ENCODE peak calls at places on chromosomes 2 and 18, in six cellular contexts. M is NCI-H1436 treated with DMSO at 0.1 percent for 48 hours, P is NCI-H774, Q is foreskin keratinocyte, X is progenitor cell of endocrine pancreas, L is skeletal muscle cell. C is an unnamed sample.

GRCh38 chr2:74373189-74373588 is 6.9 kb downstream of the DCTN1 start:
- DNase-seq in M (peak), P (no peak), Q (no peak), X (no peak), L (peak), C (no peak)

GRCh38 chr2:65661980-65662653 is 229.7 kb upstream of the SPRED2 start:
- DNase-seq in M (no peak), P (no peak), Q (no peak), X (no peak), L (no peak), C (no peak)

GRCh38 chr2:179927041-179927440 is 65.6 kb upstream of the ZNF385B start:
- DNase-seq in M (no peak), P (no peak), Q (no peak), X (no peak), L (no peak), C (no peak)

GRCh38 chr2:158667567-158667966 is 127.5 kb upstream of the DAPL1 start:
- DNase-seq in M (no peak), P (no peak), Q (peak), X (no peak), L (peak), C (no peak)

GRCh38 chr2:37189452-37190153 is 1.1 kb upstream of the SULT6B1 start:
- DNase-seq in M (no peak), P (no peak), Q (peak), X (no peak), L (peak), C (peak)

GRCh38 chr2:238999290-238999741 is 151.4 kb downstream of the TWIST2 start:
- DNase-seq in M (no peak), P (no peak), Q (no peak), X (no peak), L (no peak), C (no peak)

GRCh38 chr2:107384426-107384825 is 442.3 kb upstream of the RGPD4 start:
- DNase-seq in M (no peak), P (no peak), Q (no peak), X (no peak), L (no peak), C (no peak)

GRCh38 chr2:236221798-236222197 is 42.4 kb downstream of the ASB18 start:
- DNase-seq in M (no peak), P (no peak), Q (no peak), X (no peak), L (no peak), C (no peak)

GRCh38 chr2:104286806-104287205 is 567.1 kb upstream of the POU3F3 start:
- DNase-seq in M (no peak), P (no peak), Q (no peak), X (no peak), L (no peak), C (no peak)

GRCh38 chr2:98736464-98736889 is 5.5 kb upstream of the MGAT4A start:
- DNase-seq in M (no peak), P (no peak), Q (peak), X (no peak), L (no peak), C (no peak)

GRCh38 chr2:5618271-5618670 is 73.9 kb upstream of the SOX11 start:
- DNase-seq in M (no peak), P (no peak), Q (no peak), X (no peak), L (no peak), C (no peak)

GRCh38 chr2:84904717-84905174 is 710 bp upstream of the TMSB10 start:
- DNase-seq in M (no peak), P (peak), Q (peak), X (no peak), L (peak), C (peak)

GRCh38 chr2:238286551-238286950 is 1.9 kb downstream of the PER2 start:
- DNase-seq in M (no peak), P (peak), Q (peak), X (no peak), L (peak), C (no peak)

GRCh38 chr2:179129574-179130238 is 79.8 kb upstream of the CCDC141 start:
- DNase-seq in M (no peak), P (no peak), Q (no peak), X (no peak), L (no peak), C (no peak)

GRCh38 chr2:179233626-179234430 is 30.8 kb downstream of the SESTD1 start:
- DNase-seq in M (no peak), P (no peak), Q (no peak), X (no peak), L (no peak), C (no peak)

GRCh38 chr2:19114754-19115231 is 243.6 kb downstream of the OSR1 start:
- DNase-seq in M (no peak), P (no peak), Q (peak), X (no peak), L (no peak), C (no peak)

GRCh38 chr18:23422751-23423418 is 30.2 kb upstream of the RIOK3 start:
- DNase-seq in M (no peak), P (peak), Q (peak), X (no peak), L (peak), C (no peak)

GRCh38 chr2:240912878-240913809 is 7.0 kb downstream of the CROCC2 start:
- DNase-seq in M (no peak), P (no peak), Q (no peak), X (no peak), L (no peak), C (no peak)

GRCh38 chr2:108492364-108492763 is 41.9 kb upstream of the LIMS1 start:
- DNase-seq in M (no peak), P (no peak), Q (peak), X (no peak), L (peak), C (no peak)

GRCh38 chr2:71897145-71897495 is 250.5 kb downstream of the CYP26B1 start:
- DNase-seq in M (no peak), P (no peak), Q (no peak), X (no peak), L (no peak), C (no peak)

GRCh38 chr18:10417679-10418078 is 36.8 kb upstream of the APCDD1 start:
- DNase-seq in M (no peak), P (no peak), Q (no peak), X (no peak), L (no peak), C (no peak)

GRCh38 chr2:218039171-218039570 is 29.9 kb upstream of the RUFY4 start:
- DNase-seq in M (no peak), P (no peak), Q (peak), X (no peak), L (no peak), C (no peak)

GRCh38 chr18:11689972-11690570 is 1.0 kb downstream of the GNAL start:
- DNase-seq in M (no peak), P (no peak), Q (peak), X (no peak), L (no peak), C (peak)

C was measured in WERI-Rb-1.